ENCODE peak calls at places on chromosomes 2 and 18, in seven cellular contexts. One of them, this sample, is unnamed.

GRCh38 chr2:10499911-10500521 is 51.9 kb upstream of the ODC1 start:
- DNase-seq in A549: no peak
- DNase-seq in upper lobe of right lung: no peak
- DNase-seq in fibroblast of lung: no peak
- DNase-seq in colonic mucosa: peak
- DNase-seq in astrocyte of the spinal cord: no peak
- DNase-seq in PC-3: no peak
- DNase-seq in this sample: no peak

GRCh38 chr2:53490659-53491058 is 276.9 kb upstream of the CHAC2 start:
- DNase-seq in fibroblast of lung: peak
- DNase-seq in A549: no peak
- DNase-seq in colonic mucosa: no peak
- DNase-seq in astrocyte of the spinal cord: peak
- DNase-seq in upper lobe of right lung: no peak
- DNase-seq in PC-3: no peak
- DNase-seq in this sample: peak

GRCh38 chr2:106960633-106961205 is 74.8 kb upstream of the ST6GAL2 start:
- DNase-seq in fibroblast of lung: peak
- DNase-seq in astrocyte of the spinal cord: peak
- DNase-seq in upper lobe of right lung: no peak
- DNase-seq in PC-3: no peak
- DNase-seq in A549: no peak
- DNase-seq in colonic mucosa: no peak
- DNase-seq in this sample: no peak

GRCh38 chr2:202311823-202312388 is 46.3 kb downstream of the NOP58 start:
- DNase-seq in A549: no peak
- DNase-seq in fibroblast of lung: no peak
- DNase-seq in upper lobe of right lung: no peak
- DNase-seq in PC-3: no peak
- DNase-seq in colonic mucosa: no peak
- DNase-seq in astrocyte of the spinal cord: no peak
- DNase-seq in this sample: no peak

GRCh38 chr2:52658598-52658997 is 1109.0 kb upstream of the CHAC2 start:
- DNase-seq in colonic mucosa: no peak
- DNase-seq in PC-3: peak
- DNase-seq in A549: no peak
- DNase-seq in upper lobe of right lung: no peak
- DNase-seq in fibroblast of lung: peak
- DNase-seq in astrocyte of the spinal cord: peak
- DNase-seq in this sample: peak

GRCh38 chr18:2908946-2909335 is 62.1 kb downstream of the EMILIN2 start:
- DNase-seq in upper lobe of right lung: no peak
- DNase-seq in A549: no peak
- DNase-seq in PC-3: no peak
- DNase-seq in fibroblast of lung: no peak
- DNase-seq in colonic mucosa: no peak
- DNase-seq in astrocyte of the spinal cord: no peak
- DNase-seq in this sample: no peak

GRCh38 chr2:128282976-128283810 is 35.5 kb downstream of the HS6ST1 start:
- DNase-seq in colonic mucosa: no peak
- DNase-seq in upper lobe of right lung: peak
- DNase-seq in astrocyte of the spinal cord: no peak
- DNase-seq in PC-3: no peak
- DNase-seq in A549: no peak
- DNase-seq in fibroblast of lung: no peak
- DNase-seq in this sample: no peak

GRCh38 chr18:27750014-27750413 is 426.9 kb downstream of the CDH2 start:
- DNase-seq in PC-3: peak
- DNase-seq in A549: no peak
- DNase-seq in astrocyte of the spinal cord: peak
- DNase-seq in colonic mucosa: peak
- DNase-seq in upper lobe of right lung: no peak
- DNase-seq in fibroblast of lung: peak
- DNase-seq in this sample: peak

GRCh38 chr2:127562930-127563329 is 27.4 kb downstream of the MYO7B start:
- DNase-seq in upper lobe of right lung: no peak
- DNase-seq in astrocyte of the spinal cord: no peak
- DNase-seq in A549: no peak
- DNase-seq in fibroblast of lung: no peak
- DNase-seq in colonic mucosa: no peak
- DNase-seq in PC-3: no peak
- DNase-seq in this sample: no peak

GRCh38 chr2:137383391-137383790 is 580.9 kb upstream of the HNMT start:
- DNase-seq in PC-3: no peak
- DNase-seq in astrocyte of the spinal cord: no peak
- DNase-seq in A549: no peak
- DNase-seq in upper lobe of right lung: no peak
- DNase-seq in fibroblast of lung: no peak
- DNase-seq in colonic mucosa: no peak
- DNase-seq in this sample: no peak

GRCh38 chr2:237315170-237315880 is 98.6 kb downstream of the COL6A3 start:
- DNase-seq in upper lobe of right lung: peak
- DNase-seq in colonic mucosa: peak
- DNase-seq in astrocyte of the spinal cord: peak
- DNase-seq in fibroblast of lung: peak
- DNase-seq in A549: no peak
- DNase-seq in PC-3: no peak
- DNase-seq in this sample: peak
- TF ChIP-seq CTCF in upper lobe of right lung: peak
- TF ChIP-seq CTCF in colonic mucosa: no peak
- TF ChIP-seq CTCF in astrocyte of the spinal cord: peak
- TF ChIP-seq CTCF in fibroblast of lung: peak
- TF ChIP-seq CTCF in A549: no peak
- TF ChIP-seq CTCF in PC-3: no peak
- TF ChIP-seq CTCF in this sample: peak

GRCh38 chr2:109609352-109610024 is 4.3 kb downstream of the SEPTIN10 start:
- DNase-seq in colonic mucosa: no peak
- DNase-seq in astrocyte of the spinal cord: peak
- DNase-seq in upper lobe of right lung: no peak
- DNase-seq in PC-3: peak
- DNase-seq in A549: no peak
- DNase-seq in fibroblast of lung: peak
- DNase-seq in this sample: peak
- H3K4me3 ChIP-seq in colonic mucosa: no peak
- H3K4me3 ChIP-seq in astrocyte of the spinal cord: peak
- H3K4me3 ChIP-seq in upper lobe of right lung: no peak
- H3K4me3 ChIP-seq in PC-3: peak
- H3K4me3 ChIP-seq in A549: peak
- H3K4me3 ChIP-seq in fibroblast of lung: peak
- H3K4me3 ChIP-seq in this sample: peak

GRCh38 chr2:38261569-38262513 is 115.2 kb downstream of the ATL2 start:
- DNase-seq in colonic mucosa: no peak
- DNase-seq in fibroblast of lung: no peak
- DNase-seq in PC-3: no peak
- DNase-seq in upper lobe of right lung: no peak
- DNase-seq in astrocyte of the spinal cord: no peak
- DNase-seq in A549: no peak
- DNase-seq in this sample: no peak

GRCh38 chr2:38260972-38261371 is 116.1 kb downstream of the ATL2 start:
- DNase-seq in astrocyte of the spinal cord: no peak
- DNase-seq in A549: no peak
- DNase-seq in colonic mucosa: no peak
- DNase-seq in fibroblast of lung: no peak
- DNase-seq in upper lobe of right lung: no peak
- DNase-seq in PC-3: no peak
- DNase-seq in this sample: no peak

GRCh38 chr2:38263293-38263692 is 113.8 kb downstream of the ATL2 start:
- DNase-seq in PC-3: no peak
- DNase-seq in colonic mucosa: no peak
- DNase-seq in fibroblast of lung: no peak
- DNase-seq in astrocyte of the spinal cord: no peak
- DNase-seq in A549: no peak
- DNase-seq in upper lobe of right lung: no peak
- DNase-seq in this sample: no peak

GRCh38 chr2:38262514-38262871 is 114.6 kb downstream of the ATL2 start:
- DNase-seq in fibroblast of lung: no peak
- DNase-seq in colonic mucosa: no peak
- DNase-seq in upper lobe of right lung: no peak
- DNase-seq in A549: no peak
- DNase-seq in PC-3: no peak
- DNase-seq in astrocyte of the spinal cord: no peak
- DNase-seq in this sample: no peak

DNA sequence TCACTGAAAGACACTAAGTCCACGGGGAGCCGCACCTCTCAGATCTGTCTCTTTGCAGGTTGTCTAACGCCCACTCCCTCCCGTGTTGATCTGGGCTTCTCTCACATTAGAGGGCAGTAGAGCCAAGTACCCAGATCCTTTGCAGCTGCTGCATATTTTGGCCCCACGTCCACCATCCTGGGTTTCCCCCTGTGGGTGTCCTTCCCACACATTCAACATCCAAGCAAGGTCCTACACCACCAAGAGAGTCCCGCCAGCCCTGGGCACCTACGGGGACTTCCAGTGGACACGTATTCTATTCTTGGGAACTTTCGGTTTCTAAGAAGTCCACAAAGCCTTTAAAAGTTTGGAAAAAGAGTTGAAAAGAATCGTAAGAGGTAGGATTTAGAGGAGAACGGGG is 116.6 kb downstream of the ATL2 start:
- DNase-seq in PC-3: no peak
- DNase-seq in fibroblast of lung: no peak
- DNase-seq in astrocyte of the spinal cord: no peak
- DNase-seq in A549: no peak
- DNase-seq in upper lobe of right lung: no peak
- DNase-seq in colonic mucosa: no peak
- DNase-seq in this sample: no peak
- TF ChIP-seq CTCF in PC-3: no peak
- TF ChIP-seq CTCF in fibroblast of lung: no peak
- TF ChIP-seq CTCF in astrocyte of the spinal cord: no peak
- TF ChIP-seq CTCF in A549: no peak
- TF ChIP-seq CTCF in upper lobe of right lung: no peak
- TF ChIP-seq CTCF in colonic mucosa: no peak
- TF ChIP-seq CTCF in this sample: no peak

DNA sequence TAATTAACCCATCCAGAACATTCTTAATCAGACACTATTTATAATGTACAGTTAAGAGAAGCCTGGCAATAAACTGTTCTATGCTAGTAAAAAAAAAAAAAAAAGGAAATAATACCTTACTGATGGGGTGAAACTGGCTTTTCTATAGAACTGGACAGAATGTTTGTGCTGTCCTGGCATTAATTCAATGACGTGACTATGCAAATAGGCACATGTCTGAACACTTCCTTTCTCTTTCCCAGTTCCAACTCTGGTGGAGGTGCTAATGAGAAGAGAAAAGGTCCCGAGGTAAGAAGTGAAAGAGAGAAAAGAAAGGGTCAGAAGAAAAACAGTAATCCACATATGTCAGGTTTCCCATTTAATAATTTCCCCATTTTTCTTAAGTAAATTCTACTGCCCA is 508.4 kb downstream of the ZEB2 start:
- DNase-seq in fibroblast of lung: no peak
- DNase-seq in PC-3: no peak
- DNase-seq in upper lobe of right lung: no peak
- DNase-seq in A549: no peak
- DNase-seq in colonic mucosa: no peak
- DNase-seq in astrocyte of the spinal cord: no peak
- DNase-seq in this sample: no peak
- H3K4me3 ChIP-seq in fibroblast of lung: no peak
- H3K4me3 ChIP-seq in PC-3: no peak
- H3K4me3 ChIP-seq in upper lobe of right lung: no peak
- H3K4me3 ChIP-seq in A549: no peak
- H3K4me3 ChIP-seq in colonic mucosa: no peak
- H3K4me3 ChIP-seq in astrocyte of the spinal cord: no peak
- H3K4me3 ChIP-seq in this sample: no peak

DNA sequence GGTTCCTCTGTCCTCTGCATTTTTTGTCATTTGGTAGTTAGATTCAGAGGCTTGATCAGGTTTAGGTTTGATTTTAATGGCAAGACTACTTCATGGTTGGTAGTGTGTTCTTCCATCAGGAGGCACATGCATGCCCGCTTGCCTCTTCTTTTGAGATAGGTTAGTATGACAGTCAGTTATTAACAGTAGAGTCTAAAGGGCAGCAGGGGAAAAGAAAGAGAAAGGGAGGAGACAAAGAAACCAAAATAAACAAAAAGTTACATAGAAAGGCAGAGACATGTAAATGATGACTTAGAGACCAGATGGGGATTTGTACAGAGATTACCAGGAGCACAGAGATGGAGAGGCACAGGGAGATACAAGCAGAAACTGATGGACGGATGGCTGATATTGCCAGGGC is 10.2 kb upstream of the RMP24 start:
- DNase-seq in fibroblast of lung: no peak
- DNase-seq in PC-3: no peak
- DNase-seq in astrocyte of the spinal cord: no peak
- DNase-seq in A549: no peak
- DNase-seq in colonic mucosa: no peak
- DNase-seq in upper lobe of right lung: no peak
- DNase-seq in this sample: no peak
- TF ChIP-seq CTCF in fibroblast of lung: no peak
- TF ChIP-seq CTCF in PC-3: no peak
- TF ChIP-seq CTCF in astrocyte of the spinal cord: no peak
- TF ChIP-seq CTCF in A549: no peak
- TF ChIP-seq CTCF in colonic mucosa: no peak
- TF ChIP-seq CTCF in upper lobe of right lung: no peak
- TF ChIP-seq CTCF in this sample: no peak

DNA sequence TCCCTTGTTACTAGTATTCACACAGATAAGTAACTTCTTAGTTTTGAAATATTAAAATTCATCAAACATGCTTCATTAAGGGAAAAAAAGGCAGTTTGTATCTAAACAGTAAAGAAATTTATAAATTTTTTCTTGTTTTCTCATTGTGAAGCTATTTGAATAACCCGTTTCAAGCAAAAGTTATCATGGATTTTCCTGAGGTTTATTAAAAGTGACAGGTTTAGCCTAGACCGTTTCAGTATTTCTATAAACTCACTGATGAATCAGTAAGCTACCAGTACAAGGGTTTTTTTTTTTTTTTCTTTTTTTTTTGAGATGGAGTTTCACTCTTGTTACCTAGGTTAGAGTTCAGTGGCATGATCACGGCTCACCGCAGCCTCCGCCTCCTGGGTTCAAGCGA is 20.0 kb downstream of the ZNF532 start:
- DNase-seq in A549: no peak
- DNase-seq in astrocyte of the spinal cord: no peak
- DNase-seq in PC-3: no peak
- DNase-seq in fibroblast of lung: no peak
- DNase-seq in colonic mucosa: no peak
- DNase-seq in upper lobe of right lung: no peak
- DNase-seq in this sample: no peak
- H3K4me3 ChIP-seq in A549: no peak
- H3K4me3 ChIP-seq in astrocyte of the spinal cord: no peak
- H3K4me3 ChIP-seq in PC-3: no peak
- H3K4me3 ChIP-seq in fibroblast of lung: no peak
- H3K4me3 ChIP-seq in colonic mucosa: no peak
- H3K4me3 ChIP-seq in upper lobe of right lung: no peak
- H3K4me3 ChIP-seq in this sample: no peak

GRCh38 chr2:58594175-58594574 is 353.1 kb upstream of the FANCL start:
- DNase-seq in colonic mucosa: no peak
- DNase-seq in PC-3: peak
- DNase-seq in A549: peak
- DNase-seq in upper lobe of right lung: no peak
- DNase-seq in astrocyte of the spinal cord: no peak
- DNase-seq in fibroblast of lung: no peak
- DNase-seq in this sample: no peak
- TF ChIP-seq CTCF in colonic mucosa: no peak
- TF ChIP-seq CTCF in PC-3: peak
- TF ChIP-seq CTCF in A549: no peak
- TF ChIP-seq CTCF in upper lobe of right lung: no peak
- TF ChIP-seq CTCF in astrocyte of the spinal cord: peak
- TF ChIP-seq CTCF in fibroblast of lung: peak
- TF ChIP-seq CTCF in this sample: peak

GRCh38 chr2:69798909-69799526 is 30.4 kb upstream of the GMCL1 start:
- DNase-seq in upper lobe of right lung: no peak
- DNase-seq in PC-3: no peak
- DNase-seq in astrocyte of the spinal cord: peak
- DNase-seq in fibroblast of lung: peak
- DNase-seq in A549: no peak
- DNase-seq in colonic mucosa: no peak
- DNase-seq in this sample: peak
- H3K4me3 ChIP-seq in upper lobe of right lung: peak
- H3K4me3 ChIP-seq in PC-3: no peak
- H3K4me3 ChIP-seq in astrocyte of the spinal cord: peak
- H3K4me3 ChIP-seq in fibroblast of lung: peak
- H3K4me3 ChIP-seq in A549: no peak
- H3K4me3 ChIP-seq in colonic mucosa: peak
- H3K4me3 ChIP-seq in this sample: peak